ENCODE peak calls at places on chromosomes 2 and 18, in seven cellular contexts. R is neuronal stem cell, J is mesendoderm, S is IMR-90, P is mesenchymal stem cell, Q is H1, A is H9. N is an unnamed sample.

GRCh38 chr2:55247025-55247424 is 14.5 kb downstream of the RPS27A start:
- DNase-seq in R (no peak), J (peak; percentile 86), S (no peak), P (no peak), Q (no peak), A (no peak), N (no peak)

GRCh38 chr18:61965306-61965705 is 72.5 kb upstream of the RNF152 start:
- DNase-seq in R (no peak), J (no peak), S (no peak), P (no peak), Q (no peak), A (no peak), N (no peak)

GRCh38 chr2:235703711-235704295 is 210.0 kb downstream of the AGAP1 start:
- DNase-seq in R (no peak), J (no peak), S (no peak), P (no peak), Q (no peak), A (no peak), N (peak; percentile 94)

GRCh38 chr2:234463626-234464290 is 33.1 kb downstream of the ARL4C start:
- DNase-seq in R (no peak), J (no peak), S (peak; percentile 76), P (no peak), Q (no peak), A (no peak), N (no peak)

GRCh38 chr2:10646153-10646552 is 43.6 kb downstream of the NOL10 start:
- DNase-seq in R (no peak), J (no peak), S (peak; percentile 12), P (no peak), Q (no peak), A (no peak), N (no peak)

GRCh38 chr2:36277146-36277808 is 78.3 kb upstream of the CRIM1 start:
- DNase-seq in R (no peak), J (no peak), S (peak; percentile 97), P (peak; percentile 89), Q (no peak), A (no peak), N (peak; percentile 5)

GRCh38 chr18:35582899-35583558 is 1.5 kb downstream of the GALNT1 start:
- DNase-seq in R (peak; percentile 33), J (no peak), S (peak; percentile 45), P (peak; percentile 52), Q (no peak), A (no peak), N (peak; percentile 52)

GRCh38 chr2:170965446-170966225 is 36.6 kb downstream of the GORASP2 start:
- DNase-seq in R (no peak), J (no peak), S (peak; percentile 44), P (peak; percentile 18), Q (no peak), A (no peak), N (no peak)

GRCh38 chr2:6917071-6917760 is at the start of gene RNF144A:
- DNase-seq in R (peak; percentile 69), J (peak; percentile 66), S (peak; percentile 12), P (peak; percentile 61), Q (no peak), A (peak; percentile 72), N (peak; percentile 91)

GRCh38 chr2:182949572-182950189 is 83.2 kb upstream of the FRZB start:
- DNase-seq in R (no peak), J (peak; percentile 82), S (peak; percentile 30), P (peak; percentile 91), Q (no peak), A (no peak), N (peak; percentile 48)

GRCh38 chr2:106581755-106582430 is 94.7 kb downstream of the CD8B2 start:
- DNase-seq in R (no peak), J (peak; percentile 58), S (peak; percentile 49), P (peak; percentile 69), Q (no peak), A (peak; percentile 62), N (peak; percentile 64)

GRCh38 chr2:177148477-177149154 is 64.0 kb upstream of the HNRNPA3 start:
- DNase-seq in R (peak; percentile 77), J (peak; percentile 87), S (peak; percentile 66), P (peak; percentile 81), Q (peak; percentile 59), A (peak; percentile 88), N (peak; percentile 67)

GRCh38 chr2:241701155-241701404 is 759 bp upstream of the ING5 start:
- DNase-seq in R (no peak), J (no peak), S (peak; percentile 73), P (peak; percentile 84), Q (no peak), A (peak; percentile 93), N (peak; percentile 90)

GRCh38 chr2:219244789-219245147 is 476 bp downstream of the GLB1L start:
- DNase-seq in R (no peak), J (no peak), S (no peak), P (no peak), Q (no peak), A (no peak), N (no peak)

GRCh38 chr2:219245148-219245898 is at the start of the genes GLB1L and STK16:
- DNase-seq in R (peak; percentile 94), J (peak; percentile 97), S (peak; percentile 92), P (peak; percentile 95), Q (no peak), A (peak; percentile 96), N (peak; percentile 97)

GRCh38 chr2:219245899-219246230 is 586 bp downstream of the STK16 start:
- DNase-seq in R (no peak), J (no peak), S (no peak), P (no peak), Q (no peak), A (no peak), N (no peak)

GRCh38 chr2:219247678-219248642 is 2.7 kb downstream of the STK16 start:
- DNase-seq in R (no peak), J (peak; percentile 75), S (no peak), P (no peak), Q (no peak), A (no peak), N (peak; percentile 74)

DNA sequence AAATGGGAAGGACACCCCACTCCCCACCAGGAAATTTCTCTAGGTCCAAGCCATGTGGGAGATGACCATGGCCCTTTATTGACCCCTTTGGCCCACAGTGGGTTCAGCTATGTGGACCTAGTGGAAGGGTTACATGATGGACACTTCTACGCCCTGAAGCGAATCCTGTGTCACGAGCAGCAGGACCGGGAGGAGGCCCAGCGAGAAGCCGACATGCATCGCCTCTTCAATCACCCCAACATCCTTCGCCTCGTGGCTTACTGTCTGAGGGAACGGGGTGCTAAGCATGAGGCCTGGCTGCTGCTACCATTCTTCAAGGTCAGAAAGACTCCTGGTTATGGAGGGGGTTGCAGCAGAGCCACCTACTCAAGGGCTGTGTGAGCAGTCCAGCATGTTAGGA is 1.3 kb downstream of the STK16 start:
- DNase-seq in R (no peak), J (no peak), S (no peak), P (no peak), Q (no peak), A (no peak), N (no peak)
- H3K4me1 ChIP-seq in R (peaks cover 6% of the 10 kb centered on the region), J (peaks cover 2% of the 10 kb centered on the region), S (peaks cover 29% of the 10 kb centered on the region), P (peaks cover 42% of the 10 kb centered on the region), Q (peaks cover 3% of the 10 kb centered on the region), A (peaks cover 2% of the 10 kb centered on the region), N (peaks cover 17% of the 10 kb centered on the region)

GRCh38 chr2:116141891-116142474 is 1672.5 kb upstream of the DDX18 start:
- DNase-seq in R (no peak), J (peak; percentile 60), S (no peak), P (no peak), Q (no peak), A (no peak), N (no peak)
- H3K18ac ChIP-seq in R (no peak overlapping the region), J (no peak overlapping the region), S (no peak overlapping the region), P (no peak overlapping the region), Q (no peak overlapping the region), A (no peak overlapping the region), N (no peak overlapping the region)

GRCh38 chr2:161976300-161976699 is 97.7 kb downstream of the DPP4 start:
- DNase-seq in R (no peak), J (no peak), S (no peak), P (no peak), Q (no peak), A (no peak), N (no peak)
- H3K4ac ChIP-seq in R (no peak overlapping the region), J (no peak overlapping the region), S (no peak overlapping the region), P (no peak overlapping the region), Q (no peak overlapping the region), A (no peak overlapping the region), N (no peak overlapping the region)

GRCh38 chr2:187679454-187679853 is 125.2 kb upstream of the TFPI start:
- DNase-seq in R (no peak), J (no peak), S (peak; percentile 5), P (no peak), Q (no peak), A (no peak), N (no peak)
- H3K4me1 ChIP-seq in R (no peaks in the 10 kb centered on the region), J (no peaks in the 10 kb centered on the region), S (no peaks in the 10 kb centered on the region), P (no peaks in the 10 kb centered on the region), Q (peaks cover 9% of the 10 kb centered on the region), A (peaks cover 3% of the 10 kb centered on the region), N (no peaks in the 10 kb centered on the region)

GRCh38 chr2:84719434-84719833 is 161.4 kb downstream of the TRABD2A start:
- DNase-seq in R (no peak), J (no peak), S (no peak), P (no peak), Q (no peak), A (no peak), N (no peak)
- H3K18ac ChIP-seq in R (no peak overlapping the region), J (no peak overlapping the region), S (no peak overlapping the region), P (no peak overlapping the region), Q (no peak overlapping the region), A (no peak overlapping the region), N (no peak overlapping the region)

N was measured in trophoblast cell.